ENCODE peak calls at places on chromosomes 7 and 10, in eight cellular contexts. F is nephron progenitor cell; A is natural killer cell; Y is SK-MEL-5; H is ELR; W is stimulated activated naive CD4-positive, alpha-beta T cell; K is esophagus squamous epithelium; M is iPS-NIHi11. P is an unnamed sample.

GRCh38 chr7:111834367-111834766 is 272.1 kb upstream of the IMMP2L start:
- DNase-seq in K (no peak), F (no peak), A (no peak), H (no peak), Y (no peak), M (no peak), W (no peak), P (no peak)

GRCh38 chr7:79293655-79294142 is 159.8 kb downstream of the MAGI2 start:
- DNase-seq in A (no peak), F (no peak), M (no peak), W (no peak), K (no peak), Y (no peak), H (peak), P (no peak)

GRCh38 chr7:149599636-149600206 is 102.1 kb upstream of the ZNF746 start:
- DNase-seq in W (peak), K (no peak), H (no peak), A (no peak), M (no peak), Y (no peak), F (no peak), P (no peak)

GRCh38 chr7:30352169-30352568 is 67.8 kb downstream of the ZNRF2 start:
- DNase-seq in Y (peak), A (no peak), K (no peak), F (no peak), M (no peak), H (peak), W (no peak), P (no peak)

GRCh38 chr7:70698219-70698832 is 433.6 kb upstream of the GALNT17 start:
- DNase-seq in W (no peak), H (peak), A (no peak), K (no peak), F (peak), M (no peak), Y (peak), P (no peak)

GRCh38 chr10:110407301-110408170 is 90.2 kb upstream of the DUSP5 start:
- DNase-seq in Y (peak), F (no peak), W (no peak), K (no peak), M (no peak), H (peak), A (no peak), P (no peak)

GRCh38 chr10:588246-589165 is 101.0 kb downstream of the DIP2C start:
- DNase-seq in F (peak), Y (no peak), M (no peak), W (no peak), A (no peak), H (peak), K (no peak), P (no peak)

GRCh38 chr10:70671619-70672164 is 614 bp upstream of the ADAMTS14 start:
- DNase-seq in F (no peak), W (no peak), M (no peak), H (no peak), A (no peak), K (no peak), Y (no peak), P (peak)

P was measured in iPS DF 19.7.